ENCODE peak calls at places on chromosomes 5 and 9, in seven cellular contexts. One of them, this sample, is unnamed.

GRCh38 chr9:137865581-137866145 is 11.9 kb upstream of the CACNA1B start:
- DNase-seq in sigmoid colon: no peak
- DNase-seq in IMR-90: no peak
- DNase-seq in WERI-Rb-1: no peak
- DNase-seq in psoas muscle: no peak
- DNase-seq in cardiac muscle cell: no peak
- DNase-seq in fibroblast of lung: no peak
- DNase-seq in this sample: no peak

GRCh38 chr5:59221769-59222168 is 638.9 kb downstream of the RAB3C start:
- DNase-seq in sigmoid colon: no peak
- DNase-seq in IMR-90: no peak
- DNase-seq in WERI-Rb-1: no peak
- DNase-seq in psoas muscle: no peak
- DNase-seq in cardiac muscle cell: no peak
- DNase-seq in fibroblast of lung: no peak
- DNase-seq in this sample: no peak

GRCh38 chr9:16729656-16730055 is 140.8 kb downstream of the BNC2 start:
- DNase-seq in sigmoid colon: no peak
- DNase-seq in IMR-90: peak
- DNase-seq in WERI-Rb-1: no peak
- DNase-seq in psoas muscle: no peak
- DNase-seq in cardiac muscle cell: peak
- DNase-seq in fibroblast of lung: no peak
- DNase-seq in this sample: no peak

GRCh38 chr9:128152781-128153116 is 3.5 kb downstream of the LCN2 start:
- DNase-seq in sigmoid colon: no peak
- DNase-seq in IMR-90: no peak
- DNase-seq in WERI-Rb-1: no peak
- DNase-seq in psoas muscle: no peak
- DNase-seq in cardiac muscle cell: no peak
- DNase-seq in fibroblast of lung: no peak
- DNase-seq in this sample: no peak

GRCh38 chr9:112112941-112113399 is 62.1 kb downstream of the SUSD1 start:
- DNase-seq in sigmoid colon: no peak
- DNase-seq in IMR-90: no peak
- DNase-seq in WERI-Rb-1: peak
- DNase-seq in psoas muscle: no peak
- DNase-seq in cardiac muscle cell: peak
- DNase-seq in fibroblast of lung: peak
- DNase-seq in this sample: no peak

GRCh38 chr5:95631991-95632675 is 12.2 kb downstream of the GPR150 start:
- DNase-seq in sigmoid colon: no peak
- DNase-seq in IMR-90: peak
- DNase-seq in WERI-Rb-1: no peak
- DNase-seq in psoas muscle: no peak
- DNase-seq in cardiac muscle cell: no peak
- DNase-seq in fibroblast of lung: no peak
- DNase-seq in this sample: peak

GRCh38 chr5:8842906-8843590 is 702.8 kb downstream of the SEMA5A start:
- DNase-seq in sigmoid colon: no peak
- DNase-seq in IMR-90: peak
- DNase-seq in WERI-Rb-1: peak
- DNase-seq in psoas muscle: no peak
- DNase-seq in cardiac muscle cell: no peak
- DNase-seq in fibroblast of lung: peak
- DNase-seq in this sample: peak

GRCh38 chr5:96344678-96345612 is 88.1 kb downstream of the PCSK1 start:
- DNase-seq in sigmoid colon: no peak
- DNase-seq in IMR-90: peak
- DNase-seq in WERI-Rb-1: peak
- DNase-seq in psoas muscle: no peak
- DNase-seq in cardiac muscle cell: peak
- DNase-seq in fibroblast of lung: peak
- DNase-seq in this sample: peak

GRCh38 chr5:35671516-35671915 is 53.9 kb downstream of the SPEF2 start:
- DNase-seq in sigmoid colon: no peak
- DNase-seq in IMR-90: no peak
- DNase-seq in WERI-Rb-1: no peak
- DNase-seq in psoas muscle: no peak
- DNase-seq in cardiac muscle cell: no peak
- DNase-seq in fibroblast of lung: no peak
- DNase-seq in this sample: peak

GRCh38 chr5:75567710-75568109 is 43.5 kb upstream of the ANKDD1B start:
- DNase-seq in sigmoid colon: no peak
- DNase-seq in IMR-90: peak
- DNase-seq in WERI-Rb-1: no peak
- DNase-seq in psoas muscle: no peak
- DNase-seq in cardiac muscle cell: no peak
- DNase-seq in fibroblast of lung: peak
- DNase-seq in this sample: peak

GRCh38 chr5:61744690-61745619 is 412.9 kb downstream of the ZSWIM6 start:
- DNase-seq in sigmoid colon: no peak
- DNase-seq in IMR-90: no peak
- DNase-seq in WERI-Rb-1: no peak
- DNase-seq in psoas muscle: no peak
- DNase-seq in cardiac muscle cell: no peak
- DNase-seq in fibroblast of lung: no peak
- DNase-seq in this sample: no peak

DNA sequence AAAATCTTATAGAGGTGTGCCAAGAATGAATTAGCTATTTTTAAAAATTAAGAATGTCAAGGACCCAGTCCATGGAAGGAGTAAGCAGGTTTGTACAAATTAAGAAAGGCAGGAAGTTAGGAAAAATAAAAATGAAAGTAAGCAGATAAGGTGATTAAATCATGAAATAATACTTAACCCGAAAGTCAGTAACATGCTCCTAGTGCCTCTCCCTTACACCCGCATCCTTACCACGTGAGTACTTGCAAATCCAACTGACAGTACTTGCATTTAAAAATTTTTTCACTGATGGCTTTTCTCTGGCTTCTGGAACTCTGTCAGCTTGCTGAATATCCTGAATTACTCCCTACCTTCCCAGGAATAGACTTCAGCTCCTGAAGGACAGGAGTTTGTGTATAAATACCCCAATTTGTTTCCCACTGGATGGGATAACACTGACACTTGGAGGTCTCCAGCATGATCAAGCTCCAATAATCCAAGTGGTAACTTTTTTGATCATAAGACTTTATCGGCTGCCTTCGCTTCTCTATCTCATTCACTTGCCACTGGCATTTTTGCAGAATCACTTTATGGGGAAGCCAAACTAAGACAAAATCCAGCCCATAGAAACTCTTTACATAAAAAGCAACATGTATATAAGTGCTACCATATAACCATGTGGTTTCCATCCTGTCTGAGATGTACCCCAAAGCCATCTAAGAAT is 41.6 kb upstream of the RICTOR start:
- DNase-seq in sigmoid colon: no peak
- DNase-seq in IMR-90: no peak
- DNase-seq in WERI-Rb-1: no peak
- DNase-seq in psoas muscle: no peak
- DNase-seq in cardiac muscle cell: no peak
- DNase-seq in fibroblast of lung: no peak
- DNase-seq in this sample: no peak
- H3K4me3 ChIP-seq in sigmoid colon: no peak
- H3K4me3 ChIP-seq in IMR-90: no peak
- H3K4me3 ChIP-seq in WERI-Rb-1: no peak
- H3K4me3 ChIP-seq in psoas muscle: no peak
- H3K4me3 ChIP-seq in cardiac muscle cell: no peak
- H3K4me3 ChIP-seq in fibroblast of lung: no peak
- H3K4me3 ChIP-seq in this sample: no peak

DNA sequence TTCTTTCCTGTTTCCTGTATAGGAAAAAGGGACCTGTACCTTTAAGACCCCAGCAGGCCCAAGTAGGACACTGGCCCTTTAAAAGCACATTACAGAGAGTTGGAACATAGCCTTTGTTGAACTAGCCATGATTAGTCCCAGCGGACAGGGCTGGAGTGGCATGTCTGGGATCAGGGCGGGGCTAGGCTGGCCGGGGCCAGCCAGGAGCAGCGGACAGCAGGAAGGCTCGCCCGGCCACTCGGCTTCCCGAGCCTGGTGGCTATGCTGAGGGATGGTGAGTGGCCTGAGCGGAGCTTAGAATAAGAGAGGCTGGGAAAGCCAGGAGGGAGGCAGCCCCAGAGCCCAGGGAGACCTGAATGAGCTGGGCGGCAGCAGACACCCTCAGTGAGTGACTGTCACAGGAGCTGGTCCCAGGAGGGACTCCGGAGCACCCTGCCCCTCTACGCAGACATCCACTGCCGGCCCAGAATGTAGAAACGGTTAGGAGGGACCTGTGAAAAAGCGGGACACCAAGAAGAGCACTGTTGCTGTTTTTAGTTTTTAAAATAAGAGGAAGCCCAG is 92.1 kb downstream of the DAB2IP start:
- DNase-seq in sigmoid colon: peak
- DNase-seq in IMR-90: peak
- DNase-seq in WERI-Rb-1: peak
- DNase-seq in psoas muscle: peak
- DNase-seq in cardiac muscle cell: peak
- DNase-seq in fibroblast of lung: peak
- DNase-seq in this sample: peak
- TF ChIP-seq CTCF in sigmoid colon: peak
- TF ChIP-seq CTCF in IMR-90: peak
- TF ChIP-seq CTCF in WERI-Rb-1: no peak
- TF ChIP-seq CTCF in psoas muscle: peak
- TF ChIP-seq CTCF in cardiac muscle cell: no peak
- TF ChIP-seq CTCF in fibroblast of lung: peak
- TF ChIP-seq CTCF in this sample: no peak

DNA sequence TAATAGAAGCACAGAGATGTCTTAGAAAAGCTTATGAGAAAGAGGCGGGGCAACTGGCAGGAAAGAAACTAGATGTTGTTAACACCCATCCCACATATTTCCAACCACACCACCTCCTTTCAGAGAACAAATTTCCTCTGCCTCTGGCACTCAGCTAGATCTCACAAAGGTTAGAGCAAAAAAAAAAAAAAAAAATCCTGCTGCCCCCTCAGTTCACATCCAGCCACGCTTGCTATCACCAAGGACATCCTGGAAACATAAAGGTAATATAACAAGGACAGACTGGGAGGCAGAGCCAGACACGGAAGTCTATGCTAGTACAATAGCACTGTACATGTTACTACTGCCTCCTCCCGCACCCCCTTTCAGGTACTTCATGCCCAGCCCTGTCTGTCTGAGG is 238.0 kb upstream of the PTGER4 start:
- DNase-seq in sigmoid colon: no peak
- DNase-seq in IMR-90: no peak
- DNase-seq in WERI-Rb-1: no peak
- DNase-seq in psoas muscle: no peak
- DNase-seq in cardiac muscle cell: no peak
- DNase-seq in fibroblast of lung: no peak
- DNase-seq in this sample: no peak
- H3K4me3 ChIP-seq in sigmoid colon: no peak
- H3K4me3 ChIP-seq in IMR-90: no peak
- H3K4me3 ChIP-seq in WERI-Rb-1: no peak
- H3K4me3 ChIP-seq in psoas muscle: no peak
- H3K4me3 ChIP-seq in cardiac muscle cell: no peak
- H3K4me3 ChIP-seq in fibroblast of lung: no peak
- H3K4me3 ChIP-seq in this sample: no peak

GRCh38 chr5:157652377-157652692 is at the start of gene SOX30:
- DNase-seq in sigmoid colon: no peak
- DNase-seq in IMR-90: no peak
- DNase-seq in WERI-Rb-1: no peak
- DNase-seq in psoas muscle: no peak
- DNase-seq in cardiac muscle cell: no peak
- DNase-seq in fibroblast of lung: no peak
- DNase-seq in this sample: no peak

GRCh38 chr5:157648275-157648990 is 3.8 kb downstream of the SOX30 start:
- DNase-seq in sigmoid colon: no peak
- DNase-seq in IMR-90: peak
- DNase-seq in WERI-Rb-1: no peak
- DNase-seq in psoas muscle: no peak
- DNase-seq in cardiac muscle cell: no peak
- DNase-seq in fibroblast of lung: no peak
- DNase-seq in this sample: peak

GRCh38 chr5:157649091-157649490 is 3.1 kb downstream of the SOX30 start:
- DNase-seq in sigmoid colon: no peak
- DNase-seq in IMR-90: no peak
- DNase-seq in WERI-Rb-1: no peak
- DNase-seq in psoas muscle: no peak
- DNase-seq in cardiac muscle cell: no peak
- DNase-seq in fibroblast of lung: no peak
- DNase-seq in this sample: no peak

GRCh38 chr5:157651011-157651611 is 1.1 kb downstream of the SOX30 start:
- DNase-seq in sigmoid colon: no peak
- DNase-seq in IMR-90: no peak
- DNase-seq in WERI-Rb-1: no peak
- DNase-seq in psoas muscle: no peak
- DNase-seq in cardiac muscle cell: no peak
- DNase-seq in fibroblast of lung: no peak
- DNase-seq in this sample: no peak

GRCh38 chr5:157651623-157652376 is 438 bp downstream of the SOX30 start:
- DNase-seq in sigmoid colon: peak
- DNase-seq in IMR-90: no peak
- DNase-seq in WERI-Rb-1: no peak
- DNase-seq in psoas muscle: peak
- DNase-seq in cardiac muscle cell: no peak
- DNase-seq in fibroblast of lung: peak
- DNase-seq in this sample: peak
- TF ChIP-seq CTCF in sigmoid colon: peak
- TF ChIP-seq CTCF in IMR-90: no peak
- TF ChIP-seq CTCF in WERI-Rb-1: no peak
- TF ChIP-seq CTCF in psoas muscle: no peak
- TF ChIP-seq CTCF in cardiac muscle cell: peak
- TF ChIP-seq CTCF in fibroblast of lung: peak
- TF ChIP-seq CTCF in this sample: peak

GRCh38 chr5:154405078-154405792 is 40.6 kb upstream of the SAP30L start:
- DNase-seq in sigmoid colon: peak
- DNase-seq in IMR-90: peak
- DNase-seq in WERI-Rb-1: peak
- DNase-seq in psoas muscle: peak
- DNase-seq in cardiac muscle cell: peak
- DNase-seq in fibroblast of lung: peak
- DNase-seq in this sample: peak
- H3K4me3 ChIP-seq in sigmoid colon: peak
- H3K4me3 ChIP-seq in IMR-90: peak
- H3K4me3 ChIP-seq in WERI-Rb-1: peak
- H3K4me3 ChIP-seq in psoas muscle: peak
- H3K4me3 ChIP-seq in cardiac muscle cell: peak
- H3K4me3 ChIP-seq in fibroblast of lung: peak
- H3K4me3 ChIP-seq in this sample: peak

DNA sequence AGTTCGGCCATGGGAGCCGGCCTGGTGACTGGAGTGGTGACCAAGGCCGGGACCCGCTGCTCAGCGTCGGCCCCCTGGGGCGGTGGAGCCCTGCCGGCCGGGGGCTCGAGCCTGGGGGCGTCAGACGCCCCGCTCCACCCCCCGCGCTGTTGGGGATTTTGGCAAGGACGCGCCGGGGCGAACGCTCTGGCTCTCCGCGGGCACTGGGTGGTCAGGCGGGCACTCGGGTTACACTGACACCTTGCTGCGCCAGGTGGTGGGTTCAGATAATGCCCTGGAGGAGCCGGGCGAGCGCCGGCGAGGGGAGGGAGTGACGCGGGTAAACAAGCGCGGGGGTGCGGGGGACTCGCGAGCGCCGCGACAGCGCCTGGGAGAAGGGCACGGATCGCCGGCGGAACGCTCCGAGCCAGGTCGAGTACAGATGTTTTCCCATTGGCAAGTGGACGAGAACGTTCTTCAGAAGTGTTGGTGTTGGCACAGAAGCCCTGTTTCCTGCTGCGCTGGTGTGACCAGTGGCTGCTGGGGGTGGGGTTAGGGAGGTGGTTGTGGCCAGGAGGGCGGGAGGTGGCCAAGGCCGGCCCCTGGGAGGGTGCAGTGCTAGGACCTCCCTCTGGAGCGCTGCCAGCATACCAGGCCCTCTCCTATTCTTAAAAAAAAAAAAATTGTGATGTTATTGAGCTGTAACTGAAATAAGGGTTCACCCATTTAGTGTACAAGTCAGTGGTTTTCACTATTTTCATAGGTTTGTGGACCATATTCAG is 773 bp downstream of the SQSTM1 start:
- DNase-seq in sigmoid colon: peak
- DNase-seq in IMR-90: peak
- DNase-seq in WERI-Rb-1: peak
- DNase-seq in psoas muscle: peak
- DNase-seq in cardiac muscle cell: peak
- DNase-seq in fibroblast of lung: peak
- DNase-seq in this sample: peak
- TF ChIP-seq CTCF in sigmoid colon: no peak
- TF ChIP-seq CTCF in IMR-90: no peak
- TF ChIP-seq CTCF in WERI-Rb-1: no peak
- TF ChIP-seq CTCF in psoas muscle: no peak
- TF ChIP-seq CTCF in cardiac muscle cell: no peak
- TF ChIP-seq CTCF in fibroblast of lung: no peak
- TF ChIP-seq CTCF in this sample: no peak

This sample was measured in astrocyte of the spinal cord.